ENCODE peak calls at places on chromosomes 16 and 17, in ten cellular contexts. V is ovary, D is HCT116, N is uterus, K is body of pancreas, P is A549, J is RWPE2, H is H1, A is gastrocnemius medialis, B is AG04450. Q is an unnamed sample.

GRCh38 chr16:89862732-89863131 is 10.7 kb upstream of the TCF25 start:
- DNase-seq in K (no peak), D (no peak), N (no peak), J (no peak), B (no peak), A (no peak), P (no peak), V (no peak), H (no peak), Q (no peak)

GRCh38 chr17:73939808-73940207 is 263.7 kb upstream of the RPL38 start:
- DNase-seq in V (no peak), A (no peak), N (no peak), K (no peak), B (no peak), J (no peak), D (no peak), H (no peak), P (no peak), Q (no peak)

GRCh38 chr17:80261159-80261894 is 675 bp downstream of the RNF213 start:
- DNase-seq in J (no peak), K (peak), H (peak), D (no peak), A (peak), N (peak), V (peak), B (no peak), P (peak), Q (no peak)

GRCh38 chr16:69496376-69496775 is 69.4 kb upstream of the NFAT5 start:
- DNase-seq in D (no peak), N (no peak), B (no peak), K (no peak), J (no peak), A (no peak), V (no peak), H (no peak), P (no peak), Q (no peak)

GRCh38 chr16:58518980-58519368 is 3.7 kb downstream of the SETD6 start:
- DNase-seq in J (no peak), B (no peak), A (no peak), P (no peak), N (no peak), D (no peak), H (no peak), V (no peak), K (no peak), Q (no peak)

GRCh38 chr17:74981979-74982662 is 5.3 kb upstream of the CDR2L start:
- DNase-seq in K (peak), H (peak), N (peak), V (peak), J (no peak), P (peak), D (peak), B (no peak), A (no peak), Q (peak)

GRCh38 chr17:36203335-36203734 is 6.8 kb upstream of the CCL3L1 start:
- DNase-seq in J (no peak), H (no peak), N (no peak), V (no peak), A (no peak), D (no peak), B (no peak), P (no peak), K (no peak), Q (no peak)

GRCh38 chr16:28910046-28911031 is 14.7 kb downstream of the RABEP2 start:
- DNase-seq in A (no peak), K (no peak), V (no peak), N (no peak), P (no peak), D (peak), B (no peak), H (no peak), J (no peak), Q (no peak)

GRCh38 chr16:81548551-81548900 is 103.9 kb downstream of the CMIP start:
- DNase-seq in K (no peak), D (no peak), H (no peak), V (no peak), B (no peak), P (no peak), A (no peak), N (no peak), J (no peak), Q (no peak)
- H3K27ac ChIP-seq in K (peak), D (no peak), H (no peak), V (no peak), B (no peak), P (peak), A (no peak), N (no peak), J (no peak), Q (no peak)

DNA sequence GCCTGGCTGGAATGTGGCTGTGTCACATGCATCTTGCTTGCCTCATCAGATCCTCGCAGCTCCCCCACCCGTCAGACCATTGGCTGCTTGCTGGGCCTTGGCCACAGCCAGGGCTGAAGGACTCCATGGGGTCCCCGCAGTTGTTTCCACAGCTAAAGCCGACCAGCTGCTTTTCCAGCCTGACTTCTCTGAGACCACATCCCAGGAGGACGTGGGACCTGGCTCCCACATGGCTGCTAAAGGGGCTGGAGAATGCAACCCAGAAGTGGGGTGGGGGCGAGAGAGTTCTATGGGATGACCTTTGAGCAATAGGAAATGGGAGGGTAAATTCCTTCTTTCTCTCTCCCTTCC is 193.8 kb downstream of the RAB11FIP4 start:
- DNase-seq in D (no peak), V (no peak), B (no peak), J (no peak), A (no peak), P (no peak), N (no peak), H (no peak), K (no peak), Q (no peak)
- H3K27ac ChIP-seq in D (no peak), V (no peak), B (no peak), J (no peak), A (no peak), P (no peak), N (no peak), H (no peak), K (no peak), Q (no peak)

DNA sequence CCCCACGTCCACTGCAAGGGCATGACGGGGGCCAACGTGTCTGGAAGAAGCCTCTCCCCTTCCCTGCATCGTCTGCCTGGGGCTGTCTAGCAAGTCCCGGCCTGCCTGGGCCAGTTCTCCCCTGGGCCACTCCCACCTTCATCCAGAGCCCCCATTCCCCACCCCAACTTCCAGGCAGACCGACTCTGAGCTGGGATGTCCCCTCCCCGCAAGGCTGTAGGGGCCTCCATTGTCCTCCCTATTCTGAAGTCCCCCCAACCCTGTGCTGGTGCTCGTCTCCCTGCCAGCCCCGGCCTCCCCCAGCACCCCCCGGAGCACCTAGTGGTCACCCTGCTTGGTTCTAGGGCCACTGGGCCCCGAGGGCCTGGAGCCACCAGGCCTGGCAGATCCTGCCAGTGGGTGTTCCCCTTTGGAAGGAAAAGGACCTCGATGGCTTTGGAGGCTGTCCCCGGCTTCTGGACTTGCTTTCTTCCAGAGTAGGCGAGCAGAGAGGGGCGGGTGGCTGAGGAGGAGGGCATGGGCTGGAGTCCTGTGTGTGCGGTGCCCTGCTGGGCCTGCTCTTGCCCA is 4.8 kb downstream of the GLIS2 start:
- DNase-seq in N (no peak), D (no peak), A (no peak), V (no peak), H (no peak), J (peak), P (no peak), B (no peak), K (no peak), Q (no peak)
- H3K27ac ChIP-seq in N (peak), D (peak), A (peak), V (peak), H (no peak), J (peak), P (peak), B (no peak), K (peak), Q (peak)

GRCh38 chr16:4611337-4612023 is 3.2 kb downstream of the UBALD1 start:
- DNase-seq in J (no peak), B (no peak), H (no peak), P (no peak), V (no peak), D (no peak), A (no peak), N (no peak), K (no peak), Q (no peak)
- H3K27ac ChIP-seq in J (peak), B (no peak), H (no peak), P (peak), V (no peak), D (no peak), A (no peak), N (peak), K (no peak), Q (no peak)

DNA sequence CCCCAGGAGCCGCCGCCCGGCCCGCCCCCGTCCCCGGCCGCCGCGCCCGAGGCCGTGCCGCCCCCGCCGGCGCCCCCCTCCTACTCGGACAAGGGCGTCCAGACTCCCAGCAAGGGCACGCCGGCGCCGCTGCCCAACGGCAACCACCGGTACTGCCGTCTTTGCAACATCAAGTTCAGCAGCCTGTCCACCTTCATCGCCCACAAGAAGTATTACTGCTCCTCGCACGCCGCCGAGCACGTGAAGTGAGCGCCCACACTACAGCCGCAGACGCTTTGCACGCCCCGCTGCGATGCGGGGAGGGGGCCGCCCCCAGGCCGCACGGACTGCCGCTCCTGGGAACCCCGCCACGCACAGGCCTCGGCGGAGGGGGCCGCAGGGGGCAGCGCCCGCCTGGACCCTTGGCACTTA is 35.5 kb upstream of the ZC3H18 start:
- DNase-seq in D (peak), H (no peak), J (no peak), N (no peak), P (peak), K (no peak), V (peak), A (peak), B (no peak), Q (no peak)
- H3K27ac ChIP-seq in D (peak), H (no peak), J (peak), N (no peak), P (peak), K (no peak), V (peak), A (peak), B (no peak), Q (no peak)

DNA sequence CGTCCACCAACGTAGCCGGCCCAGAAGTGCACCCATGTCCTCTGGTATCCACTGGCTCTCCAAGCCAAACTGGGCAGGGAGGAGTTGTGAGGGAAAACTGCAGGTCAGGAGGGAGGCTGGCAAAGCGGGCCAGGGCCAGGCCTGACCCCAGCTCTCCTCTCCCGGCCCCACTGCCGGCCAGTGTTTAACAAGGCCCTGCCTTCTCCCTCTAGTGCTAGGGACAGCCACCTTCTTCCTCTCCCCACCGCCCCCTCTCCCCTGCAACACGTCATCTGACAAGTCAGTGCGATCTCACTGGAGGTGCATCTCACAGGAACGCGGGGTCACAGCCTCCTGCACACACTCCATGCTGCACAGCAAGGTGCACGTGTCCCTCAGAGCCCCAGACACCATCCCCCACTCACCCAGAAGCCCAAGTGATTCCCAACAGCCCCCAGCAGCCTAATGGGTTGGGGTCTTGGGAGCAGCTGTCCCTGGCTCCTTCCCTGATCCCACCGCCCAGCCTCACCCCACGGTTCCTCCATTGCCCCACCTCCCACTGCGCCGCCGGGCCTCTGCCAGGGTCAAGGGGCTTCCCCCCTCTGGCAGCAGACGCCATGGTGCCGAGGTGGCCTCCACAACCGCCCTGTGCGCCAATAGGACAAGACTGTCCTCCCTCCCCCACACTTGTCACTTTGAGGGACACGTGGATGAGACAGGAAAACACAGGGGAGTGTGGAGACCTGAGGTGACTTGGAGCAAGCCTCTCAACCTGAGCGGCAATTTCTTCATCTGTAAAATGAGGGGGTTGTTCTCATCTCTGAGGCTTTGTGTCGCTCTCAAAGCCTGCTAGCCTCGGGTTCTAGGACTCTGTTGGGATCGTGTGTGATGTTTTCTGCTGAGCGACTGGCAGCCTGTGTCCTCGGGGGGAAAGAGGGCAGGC is 1.1 kb upstream of the ACE start:
- DNase-seq in J (no peak), H (peak), B (no peak), K (no peak), D (no peak), A (no peak), V (no peak), P (no peak), N (no peak), Q (no peak)
- H3K27ac ChIP-seq in J (no peak), H (no peak), B (no peak), K (peak), D (no peak), A (peak), V (no peak), P (no peak), N (no peak), Q (no peak)

DNA sequence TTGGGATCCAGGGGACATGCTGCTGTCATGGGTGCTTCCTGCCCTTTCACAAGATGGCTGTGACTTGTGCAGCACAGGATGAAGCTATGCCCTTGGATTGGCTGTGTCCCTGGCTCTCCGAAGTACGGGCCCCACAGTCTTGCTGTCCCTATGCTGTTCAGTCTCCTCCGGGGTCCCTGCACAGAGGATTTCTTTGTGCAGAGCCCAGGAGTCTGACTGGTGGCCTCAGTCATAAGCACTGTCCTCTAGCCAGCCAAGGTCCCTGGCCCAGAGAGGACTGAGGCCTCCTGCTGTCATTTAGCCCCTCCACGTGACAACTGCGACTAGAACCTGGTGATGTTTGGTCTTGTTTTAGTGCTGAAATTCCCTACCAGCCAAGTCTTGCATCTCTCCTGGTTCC is 42.4 kb upstream of the CRISPLD2 start:
- DNase-seq in J (no peak), D (no peak), K (no peak), B (no peak), A (no peak), N (no peak), P (no peak), H (no peak), V (no peak), Q (no peak)
- H3K27ac ChIP-seq in J (no peak), D (no peak), K (no peak), B (no peak), A (peak), N (no peak), P (no peak), H (no peak), V (no peak), Q (no peak)

GRCh38 chr16:10868089-10868488 is 8.9 kb upstream of the CIITA start:
- DNase-seq in D (no peak), V (no peak), J (no peak), K (no peak), N (no peak), A (no peak), P (no peak), B (no peak), H (no peak), Q (no peak)

GRCh38 chr16:10870137-10870776 is 6.7 kb upstream of the CIITA start:
- DNase-seq in K (no peak), H (no peak), A (no peak), N (no peak), V (no peak), D (no peak), B (no peak), J (no peak), P (no peak), Q (no peak)

GRCh38 chr16:10867199-10867598 is 9.8 kb upstream of the CIITA start:
- DNase-seq in K (no peak), D (no peak), H (no peak), P (no peak), J (no peak), B (no peak), N (no peak), A (no peak), V (no peak), Q (no peak)

GRCh38 chr16:10868562-10869469 is 8.2 kb upstream of the CIITA start:
- DNase-seq in B (no peak), P (no peak), H (no peak), K (peak), D (no peak), J (no peak), N (no peak), A (peak), V (no peak), Q (no peak)

GRCh38 chr16:10866196-10866976 is 10.6 kb upstream of the CIITA start:
- DNase-seq in H (no peak), K (no peak), N (no peak), J (no peak), P (no peak), V (peak), D (no peak), A (no peak), B (no peak), Q (no peak)
- H3K27ac ChIP-seq in H (no peak), K (no peak), N (no peak), J (no peak), P (no peak), V (no peak), D (no peak), A (no peak), B (no peak), Q (no peak)

GRCh38 chr17:39283896-39284295 is 58.2 kb upstream of the STAC2 start:
- DNase-seq in D (no peak), H (no peak), J (no peak), K (no peak), P (no peak), A (peak), V (no peak), N (no peak), B (no peak), Q (no peak)

GRCh38 chr17:39277110-39277509 is 51.4 kb upstream of the STAC2 start:
- DNase-seq in K (no peak), D (no peak), A (no peak), N (no peak), P (no peak), H (no peak), V (no peak), J (no peak), B (no peak), Q (no peak)

GRCh38 chr17:39283098-39283497 is 57.4 kb upstream of the STAC2 start:
- DNase-seq in P (no peak), N (no peak), K (no peak), B (no peak), D (no peak), J (no peak), V (no peak), A (no peak), H (no peak), Q (no peak)

GRCh38 chr17:39276113-39276512 is 50.4 kb upstream of the STAC2 start:
- DNase-seq in D (no peak), J (no peak), K (no peak), P (no peak), B (no peak), N (no peak), H (no peak), V (no peak), A (no peak), Q (no peak)

DNA sequence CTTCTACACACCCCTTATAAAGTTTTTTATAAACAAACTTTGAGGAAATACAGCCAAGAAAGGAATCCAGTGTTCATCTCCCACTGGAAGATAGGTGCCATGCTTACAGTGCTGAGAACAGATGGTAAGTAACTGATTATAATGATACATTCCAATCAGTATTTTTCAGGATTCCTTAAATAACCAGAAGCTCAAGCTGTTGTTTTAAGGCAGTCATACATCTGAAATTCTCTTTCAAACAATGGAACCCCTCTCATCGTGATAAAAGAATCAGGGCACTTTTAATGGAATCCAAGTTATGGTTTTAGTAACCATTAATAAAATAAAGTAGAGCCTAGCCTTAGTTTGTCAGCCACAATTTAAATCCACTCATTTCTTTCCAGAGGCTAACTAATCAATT is 56.1 kb upstream of the STAC2 start:
- DNase-seq in J (no peak), N (no peak), V (no peak), P (no peak), H (no peak), A (no peak), D (no peak), K (no peak), B (peak), Q (no peak)
- H3K27ac ChIP-seq in J (no peak), N (no peak), V (no peak), P (no peak), H (no peak), A (peak), D (no peak), K (no peak), B (no peak), Q (peak)